ENCODE peak calls at places on chromosomes 16 and 17, in six cellular contexts. One of them, this sample, is unnamed.

GRCh38 chr16:11006666-11007065 is 62.3 kb downstream of the CLEC16A start:
- DNase-seq in brain pericyte: no peak
- DNase-seq in anterior cingulate cortex: no peak
- DNase-seq in lower lobe of right lung: no peak
- DNase-seq in stromal cell of bone marrow: no peak
- DNase-seq in cardiac muscle cell: no peak
- DNase-seq in this sample: no peak

GRCh38 chr16:54210437-54211081 is 76.0 kb downstream of the IRX3 start:
- DNase-seq in cardiac muscle cell: no peak
- DNase-seq in anterior cingulate cortex: no peak
- DNase-seq in lower lobe of right lung: no peak
- DNase-seq in brain pericyte: no peak
- DNase-seq in stromal cell of bone marrow: no peak
- DNase-seq in this sample: no peak

GRCh38 chr17:73740370-73740769 is 96.1 kb upstream of the SDK2 start:
- DNase-seq in stromal cell of bone marrow: no peak
- DNase-seq in anterior cingulate cortex: no peak
- DNase-seq in lower lobe of right lung: no peak
- DNase-seq in brain pericyte: no peak
- DNase-seq in cardiac muscle cell: no peak
- DNase-seq in this sample: no peak

GRCh38 chr16:80369559-80369958 is 171.2 kb upstream of the DYNLRB2 start:
- DNase-seq in lower lobe of right lung: no peak
- DNase-seq in cardiac muscle cell: peak
- DNase-seq in stromal cell of bone marrow: peak
- DNase-seq in brain pericyte: peak
- DNase-seq in anterior cingulate cortex: peak
- DNase-seq in this sample: peak

GRCh38 chr16:76483510-76483909 is 206.3 kb downstream of the CNTNAP4 start:
- DNase-seq in anterior cingulate cortex: no peak
- DNase-seq in cardiac muscle cell: no peak
- DNase-seq in brain pericyte: no peak
- DNase-seq in lower lobe of right lung: no peak
- DNase-seq in stromal cell of bone marrow: no peak
- DNase-seq in this sample: no peak

GRCh38 chr16:84739349-84740124 is 39.7 kb downstream of the USP10 start:
- DNase-seq in lower lobe of right lung: no peak
- DNase-seq in cardiac muscle cell: no peak
- DNase-seq in anterior cingulate cortex: no peak
- DNase-seq in stromal cell of bone marrow: peak
- DNase-seq in brain pericyte: no peak
- DNase-seq in this sample: no peak

GRCh38 chr17:74332017-74332650 is 6.1 kb downstream of the KIF19 start:
- DNase-seq in lower lobe of right lung: no peak
- DNase-seq in cardiac muscle cell: no peak
- DNase-seq in stromal cell of bone marrow: no peak
- DNase-seq in anterior cingulate cortex: no peak
- DNase-seq in brain pericyte: no peak
- DNase-seq in this sample: no peak

GRCh38 chr17:17553217-17554195 is 38.0 kb downstream of the PEMT start:
- DNase-seq in brain pericyte: no peak
- DNase-seq in lower lobe of right lung: no peak
- DNase-seq in anterior cingulate cortex: no peak
- DNase-seq in cardiac muscle cell: no peak
- DNase-seq in stromal cell of bone marrow: no peak
- DNase-seq in this sample: no peak

GRCh38 chr17:51372345-51373004 is 112.1 kb downstream of the UTP18 start:
- DNase-seq in lower lobe of right lung: no peak
- DNase-seq in anterior cingulate cortex: peak
- DNase-seq in brain pericyte: no peak
- DNase-seq in stromal cell of bone marrow: no peak
- DNase-seq in cardiac muscle cell: no peak
- DNase-seq in this sample: peak

GRCh38 chr17:39660011-39660360 is 5.2 kb upstream of the TCAP start:
- DNase-seq in lower lobe of right lung: no peak
- DNase-seq in brain pericyte: no peak
- DNase-seq in anterior cingulate cortex: no peak
- DNase-seq in cardiac muscle cell: no peak
- DNase-seq in stromal cell of bone marrow: no peak
- DNase-seq in this sample: no peak

GRCh38 chr16:47728229-47728628 is 267.1 kb downstream of the PHKB start:
- DNase-seq in cardiac muscle cell: no peak
- DNase-seq in brain pericyte: no peak
- DNase-seq in stromal cell of bone marrow: no peak
- DNase-seq in lower lobe of right lung: no peak
- DNase-seq in anterior cingulate cortex: no peak
- DNase-seq in this sample: peak

GRCh38 chr17:3691539-3692166 is 4.3 kb downstream of the P2RX5 start:
- DNase-seq in stromal cell of bone marrow: no peak
- DNase-seq in cardiac muscle cell: no peak
- DNase-seq in lower lobe of right lung: no peak
- DNase-seq in anterior cingulate cortex: no peak
- DNase-seq in brain pericyte: no peak
- DNase-seq in this sample: no peak

GRCh38 chr16:54204756-54205155 is 81.8 kb downstream of the IRX3 start:
- DNase-seq in anterior cingulate cortex: peak
- DNase-seq in lower lobe of right lung: no peak
- DNase-seq in stromal cell of bone marrow: no peak
- DNase-seq in cardiac muscle cell: no peak
- DNase-seq in brain pericyte: no peak
- DNase-seq in this sample: no peak

GRCh38 chr17:7634384-7634783 is 4.4 kb downstream of the SHBG start:
- DNase-seq in stromal cell of bone marrow: no peak
- DNase-seq in anterior cingulate cortex: no peak
- DNase-seq in lower lobe of right lung: no peak
- DNase-seq in brain pericyte: no peak
- DNase-seq in cardiac muscle cell: peak
- DNase-seq in this sample: no peak

GRCh38 chr16:19502395-19503131 is 19.3 kb downstream of the GDE1 start:
- DNase-seq in brain pericyte: no peak
- DNase-seq in stromal cell of bone marrow: peak
- DNase-seq in cardiac muscle cell: peak
- DNase-seq in lower lobe of right lung: peak
- DNase-seq in anterior cingulate cortex: peak
- DNase-seq in this sample: peak

GRCh38 chr17:75110307-75110937 is 653 bp downstream of the ARMC7 start:
- DNase-seq in anterior cingulate cortex: no peak
- DNase-seq in stromal cell of bone marrow: no peak
- DNase-seq in lower lobe of right lung: peak
- DNase-seq in cardiac muscle cell: peak
- DNase-seq in brain pericyte: no peak
- DNase-seq in this sample: peak

GRCh38 chr17:43782903-43783462 is 2.7 kb downstream of the CFAP97D1 start:
- DNase-seq in stromal cell of bone marrow: no peak
- DNase-seq in lower lobe of right lung: no peak
- DNase-seq in brain pericyte: no peak
- DNase-seq in anterior cingulate cortex: no peak
- DNase-seq in cardiac muscle cell: no peak
- DNase-seq in this sample: no peak

GRCh38 chr16:4140652-4141051 is 24.4 kb upstream of the ADCY9 start:
- DNase-seq in stromal cell of bone marrow: no peak
- DNase-seq in brain pericyte: no peak
- DNase-seq in lower lobe of right lung: no peak
- DNase-seq in cardiac muscle cell: no peak
- DNase-seq in anterior cingulate cortex: no peak
- DNase-seq in this sample: peak

GRCh38 chr17:41442772-41443171 is 2.0 kb upstream of the KRT38 start:
- DNase-seq in anterior cingulate cortex: no peak
- DNase-seq in lower lobe of right lung: no peak
- DNase-seq in cardiac muscle cell: no peak
- DNase-seq in brain pericyte: no peak
- DNase-seq in stromal cell of bone marrow: no peak
- DNase-seq in this sample: no peak

GRCh38 chr17:75641343-75641742 is 8.1 kb downstream of the SMIM5 start:
- DNase-seq in stromal cell of bone marrow: no peak
- DNase-seq in cardiac muscle cell: no peak
- DNase-seq in brain pericyte: no peak
- DNase-seq in lower lobe of right lung: no peak
- DNase-seq in anterior cingulate cortex: no peak
- DNase-seq in this sample: no peak

GRCh38 chr17:19363114-19363438 is 553 bp upstream of the B9D1 start:
- DNase-seq in brain pericyte: no peak
- DNase-seq in anterior cingulate cortex: no peak
- DNase-seq in lower lobe of right lung: no peak
- DNase-seq in stromal cell of bone marrow: no peak
- DNase-seq in cardiac muscle cell: no peak
- DNase-seq in this sample: no peak

GRCh38 chr17:19978206-19978802 is 676 bp upstream of the AKAP10 start:
- DNase-seq in cardiac muscle cell: no peak
- DNase-seq in brain pericyte: no peak
- DNase-seq in anterior cingulate cortex: no peak
- DNase-seq in stromal cell of bone marrow: no peak
- DNase-seq in lower lobe of right lung: peak
- DNase-seq in this sample: no peak

GRCh38 chr17:14304876-14305636 is 4.2 kb downstream of the HS3ST3B1 start:
- DNase-seq in lower lobe of right lung: no peak
- DNase-seq in stromal cell of bone marrow: no peak
- DNase-seq in anterior cingulate cortex: no peak
- DNase-seq in cardiac muscle cell: no peak
- DNase-seq in brain pericyte: no peak
- DNase-seq in this sample: no peak

GRCh38 chr17:78324391-78325075 is 35.3 kb downstream of the SOCS3 start:
- DNase-seq in brain pericyte: peak
- DNase-seq in cardiac muscle cell: no peak
- DNase-seq in stromal cell of bone marrow: peak
- DNase-seq in anterior cingulate cortex: peak
- DNase-seq in lower lobe of right lung: peak
- DNase-seq in this sample: no peak

GRCh38 chr17:17765359-17765758 is 71.4 kb downstream of the SREBF1 start:
- DNase-seq in cardiac muscle cell: no peak
- DNase-seq in stromal cell of bone marrow: no peak
- DNase-seq in anterior cingulate cortex: no peak
- DNase-seq in lower lobe of right lung: no peak
- DNase-seq in brain pericyte: no peak
- DNase-seq in this sample: no peak

GRCh38 chr16:12287796-12288536 is 311.4 kb downstream of the SNX29 start:
- DNase-seq in anterior cingulate cortex: no peak
- DNase-seq in stromal cell of bone marrow: no peak
- DNase-seq in cardiac muscle cell: no peak
- DNase-seq in brain pericyte: no peak
- DNase-seq in lower lobe of right lung: no peak
- DNase-seq in this sample: no peak

GRCh38 chr17:59366773-59367656 is 35.6 kb downstream of the YPEL2 start:
- DNase-seq in cardiac muscle cell: peak
- DNase-seq in brain pericyte: no peak
- DNase-seq in anterior cingulate cortex: no peak
- DNase-seq in lower lobe of right lung: peak
- DNase-seq in stromal cell of bone marrow: no peak
- DNase-seq in this sample: no peak

GRCh38 chr17:41549596-41550039 is 21.5 kb upstream of the KRT19 start:
- DNase-seq in brain pericyte: no peak
- DNase-seq in lower lobe of right lung: no peak
- DNase-seq in stromal cell of bone marrow: no peak
- DNase-seq in cardiac muscle cell: no peak
- DNase-seq in anterior cingulate cortex: no peak
- DNase-seq in this sample: no peak

GRCh38 chr17:62083651-62084050 is 18.6 kb upstream of the MED13 start:
- DNase-seq in lower lobe of right lung: no peak
- DNase-seq in cardiac muscle cell: no peak
- DNase-seq in anterior cingulate cortex: no peak
- DNase-seq in stromal cell of bone marrow: no peak
- DNase-seq in brain pericyte: no peak
- DNase-seq in this sample: no peak

GRCh38 chr17:59754547-59754946 is 47.1 kb downstream of the VMP1 start:
- DNase-seq in lower lobe of right lung: no peak
- DNase-seq in cardiac muscle cell: no peak
- DNase-seq in brain pericyte: peak
- DNase-seq in stromal cell of bone marrow: peak
- DNase-seq in anterior cingulate cortex: no peak
- DNase-seq in this sample: peak

GRCh38 chr17:19497616-19498015 is 36.0 kb upstream of the SLC47A1 start:
- DNase-seq in stromal cell of bone marrow: no peak
- DNase-seq in anterior cingulate cortex: no peak
- DNase-seq in brain pericyte: no peak
- DNase-seq in lower lobe of right lung: no peak
- DNase-seq in cardiac muscle cell: no peak
- DNase-seq in this sample: no peak

GRCh38 chr17:27319536-27320221 is 25.8 kb downstream of the WSB1 start:
- DNase-seq in stromal cell of bone marrow: peak
- DNase-seq in lower lobe of right lung: peak
- DNase-seq in anterior cingulate cortex: peak
- DNase-seq in cardiac muscle cell: peak
- DNase-seq in brain pericyte: no peak
- DNase-seq in this sample: no peak

GRCh38 chr17:67779098-67779672 is 46.1 kb upstream of the BPTF start:
- DNase-seq in anterior cingulate cortex: no peak
- DNase-seq in cardiac muscle cell: peak
- DNase-seq in lower lobe of right lung: no peak
- DNase-seq in stromal cell of bone marrow: no peak
- DNase-seq in brain pericyte: peak
- DNase-seq in this sample: peak

GRCh38 chr16:11743308-11744074 is 834 bp upstream of the TXNDC11 start:
- DNase-seq in stromal cell of bone marrow: peak
- DNase-seq in anterior cingulate cortex: no peak
- DNase-seq in brain pericyte: no peak
- DNase-seq in lower lobe of right lung: peak
- DNase-seq in cardiac muscle cell: no peak
- DNase-seq in this sample: peak

GRCh38 chr16:58487566-58488351 is 12.2 kb upstream of the NDRG4 start:
- DNase-seq in stromal cell of bone marrow: peak
- DNase-seq in brain pericyte: no peak
- DNase-seq in anterior cingulate cortex: peak
- DNase-seq in cardiac muscle cell: peak
- DNase-seq in lower lobe of right lung: peak
- DNase-seq in this sample: peak

GRCh38 chr17:12789075-12789975 is at the start of gene ARHGAP44:
- DNase-seq in lower lobe of right lung: peak
- DNase-seq in brain pericyte: no peak
- DNase-seq in anterior cingulate cortex: peak
- DNase-seq in cardiac muscle cell: peak
- DNase-seq in stromal cell of bone marrow: peak
- DNase-seq in this sample: peak

GRCh38 chr16:58634265-58634802 is 4.7 kb upstream of the CNOT1 start:
- DNase-seq in cardiac muscle cell: no peak
- DNase-seq in stromal cell of bone marrow: no peak
- DNase-seq in anterior cingulate cortex: no peak
- DNase-seq in brain pericyte: no peak
- DNase-seq in lower lobe of right lung: no peak
- DNase-seq in this sample: no peak

GRCh38 chr16:72464597-72465368 is 292.8 kb upstream of the PMFBP1 start:
- DNase-seq in lower lobe of right lung: no peak
- DNase-seq in stromal cell of bone marrow: no peak
- DNase-seq in cardiac muscle cell: peak
- DNase-seq in anterior cingulate cortex: no peak
- DNase-seq in brain pericyte: no peak
- DNase-seq in this sample: no peak